ENCODE peak calls at places on chromosome 9, in four cellular contexts. P is posterior vena cava, M is WTC11, V is choroid plexus epithelial cell. S is an unnamed sample.

GRCh38 chr9:138022121-138022741 is 144.6 kb downstream of the CACNA1B start:
- DNase-seq in P (peak), V (peak), M (peak), S (no peak)

GRCh38 chr9:136244116-136244775 is 1.4 kb downstream of the QSOX2 start:
- DNase-seq in V (peak), M (no peak), P (no peak), S (no peak)

GRCh38 chr9:79524266-79524665 is 47.5 kb upstream of the TLE4 start:
- DNase-seq in P (no peak), V (peak), M (no peak), S (peak)

GRCh38 chr9:137544176-137544755 is 5.9 kb downstream of the PNPLA7 start:
- DNase-seq in P (no peak), V (peak), M (no peak), S (no peak)

GRCh38 chr9:127112056-127112455 is 10.4 kb downstream of the ANGPTL2 start:
- DNase-seq in P (peak), V (no peak), M (peak), S (no peak)

GRCh38 chr9:87647114-87647513 is 78.8 kb upstream of the CTSL start:
- DNase-seq in P (no peak), M (no peak), V (no peak), S (no peak)

GRCh38 chr9:10208691-10209069 is 404.1 kb downstream of the PTPRD start:
- DNase-seq in P (no peak), V (no peak), M (no peak), S (no peak)

GRCh38 chr9:133715866-133716563 is 22.1 kb downstream of the SARDH start:
- DNase-seq in V (peak), P (peak), M (peak), S (no peak)